ENCODE peak calls at places on chromosomes 6 and 20, in six cellular contexts. P is H1, O is IMR-90, L is neuronal stem cell, U is H9, J is trophoblast cell. E is an unnamed sample.

GRCh38 chr20:51420111-51420510 is 122.4 kb downstream of the NFATC2 start:
- DNase-seq in P (no peak), O (peak), L (no peak), U (no peak), J (no peak), E (no peak)

GRCh38 chr6:42805297-42805861 is 23.5 kb downstream of the BICRAL start:
- DNase-seq in P (no peak), O (no peak), L (no peak), U (no peak), J (no peak), E (no peak)

GRCh38 chr6:98639236-98639635 is 195.1 kb upstream of the POU3F2 start:
- DNase-seq in P (no peak), O (no peak), L (no peak), U (no peak), J (no peak), E (no peak)

GRCh38 chr6:150229775-150230561 is 87.1 kb downstream of the PPP1R14C start:
- DNase-seq in P (no peak), O (peak), L (no peak), U (no peak), J (no peak), E (no peak)

GRCh38 chr6:56551409-56552120 is 91.1 kb downstream of the DST start:
- DNase-seq in P (no peak), O (no peak), L (no peak), U (no peak), J (no peak), E (no peak)

GRCh38 chr6:70459235-70459634 is 45.9 kb downstream of the FAM135A start:
- DNase-seq in P (no peak), O (no peak), L (no peak), U (no peak), J (no peak), E (no peak)

GRCh38 chr6:148203970-148204369 is 138.7 kb upstream of the SASH1 start:
- DNase-seq in P (no peak), O (peak), L (no peak), U (no peak), J (peak), E (peak)

GRCh38 chr6:17478946-17479345 is 85.6 kb downstream of the CAP2 start:
- DNase-seq in P (peak), O (no peak), L (no peak), U (no peak), J (no peak), E (no peak)

GRCh38 chr20:59015411-59015810 is 3.8 kb upstream of the TUBB1 start:
- DNase-seq in P (no peak), O (no peak), L (no peak), U (no peak), J (no peak), E (no peak)

GRCh38 chr6:36695414-36695813 is 2.2 kb upstream of the RAB44 start:
- DNase-seq in P (no peak), O (no peak), L (no peak), U (no peak), J (no peak), E (no peak)

GRCh38 chr6:79257381-79258205 is 23.1 kb upstream of the HMGN3 start:
- DNase-seq in P (no peak), O (peak), L (no peak), U (no peak), J (no peak), E (peak)

GRCh38 chr6:154341876-154342275 is 14.7 kb downstream of the IPCEF1 start:
- DNase-seq in P (no peak), O (peak), L (no peak), U (no peak), J (no peak), E (peak)

GRCh38 chr6:116277124-116277523 is 2.6 kb downstream of the TSPYL1 start:
- DNase-seq in P (no peak), O (no peak), L (no peak), U (no peak), J (no peak), E (no peak)

GRCh38 chr20:16337707-16338106 is 235.5 kb downstream of the KIF16B start:
- DNase-seq in P (no peak), O (no peak), L (no peak), U (no peak), J (no peak), E (no peak)

GRCh38 chr6:53484409-53485280 is 60.3 kb downstream of the GCLC start:
- DNase-seq in P (peak), O (peak), L (peak), U (peak), J (peak), E (peak)

GRCh38 chr6:168198302-168199180 is 119.5 kb upstream of the FRMD1 start:
- DNase-seq in P (no peak), O (no peak), L (no peak), U (no peak), J (no peak), E (no peak)

GRCh38 chr20:62583424-62583920 is 58.8 kb upstream of the SLCO4A1 start:
- DNase-seq in P (no peak), O (no peak), L (no peak), U (no peak), J (no peak), E (no peak)

GRCh38 chr6:111713196-111713705 is 107.6 kb upstream of the TRAF3IP2 start:
- DNase-seq in P (no peak), O (no peak), L (no peak), U (no peak), J (no peak), E (no peak)

GRCh38 chr6:1595271-1596087 is 14.2 kb upstream of the FOXC1 start:
- DNase-seq in P (no peak), O (no peak), L (no peak), U (no peak), J (no peak), E (no peak)
- H3K4ac ChIP-seq in P (no peak), O (no peak), L (no peak), U (no peak), J (no peak), E (no peak)

DNA sequence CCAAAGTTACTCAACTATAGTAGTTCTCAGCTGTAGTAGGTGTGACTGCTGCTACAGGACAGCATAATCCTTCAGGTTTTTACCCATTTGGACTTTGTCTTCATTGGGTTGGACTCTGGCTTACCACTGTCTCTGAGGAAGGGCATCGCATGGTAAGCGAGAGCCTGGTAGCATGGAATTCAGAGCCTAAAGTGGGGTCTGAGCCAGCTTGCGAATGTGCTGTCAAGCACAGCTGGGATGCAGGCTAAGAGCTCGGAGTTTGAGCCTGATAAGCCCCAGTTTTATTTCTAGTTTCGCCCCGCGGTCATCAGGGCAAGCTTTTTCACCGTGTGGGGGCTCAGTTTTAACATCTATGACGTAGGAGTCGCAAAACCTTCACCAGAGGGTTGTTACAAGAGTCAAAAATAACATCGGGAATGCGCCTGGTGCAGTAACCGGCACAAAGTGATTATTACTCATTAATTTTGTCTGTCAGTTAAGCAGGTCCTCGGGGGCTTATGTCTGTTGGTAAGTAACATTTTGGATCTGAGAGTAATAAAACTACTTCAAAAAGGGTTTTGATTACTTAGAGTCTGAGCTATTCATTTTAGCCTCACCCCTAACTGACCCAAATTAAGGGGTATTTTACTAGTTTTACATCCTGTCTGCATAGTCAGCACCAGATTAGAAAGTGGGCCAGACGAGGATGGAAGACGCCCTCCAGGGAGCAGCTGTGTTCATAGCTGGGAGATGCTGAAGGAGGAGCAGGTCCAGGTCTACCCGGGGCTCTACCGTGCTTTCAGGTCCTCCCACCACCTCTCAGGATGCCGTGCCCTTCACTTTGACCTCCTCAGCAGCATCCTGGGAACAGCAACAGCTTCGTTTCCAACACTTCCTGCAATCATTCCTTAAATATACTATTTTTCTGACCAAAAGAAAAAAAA is 29.8 kb downstream of the SLC22A23 start:
- DNase-seq in P (no peak), O (no peak), L (no peak), U (no peak), J (no peak), E (no peak)
- H4K91ac ChIP-seq in P (peak), O (no peak), L (no peak), U (no peak), J (no peak), E (no peak)

DNA sequence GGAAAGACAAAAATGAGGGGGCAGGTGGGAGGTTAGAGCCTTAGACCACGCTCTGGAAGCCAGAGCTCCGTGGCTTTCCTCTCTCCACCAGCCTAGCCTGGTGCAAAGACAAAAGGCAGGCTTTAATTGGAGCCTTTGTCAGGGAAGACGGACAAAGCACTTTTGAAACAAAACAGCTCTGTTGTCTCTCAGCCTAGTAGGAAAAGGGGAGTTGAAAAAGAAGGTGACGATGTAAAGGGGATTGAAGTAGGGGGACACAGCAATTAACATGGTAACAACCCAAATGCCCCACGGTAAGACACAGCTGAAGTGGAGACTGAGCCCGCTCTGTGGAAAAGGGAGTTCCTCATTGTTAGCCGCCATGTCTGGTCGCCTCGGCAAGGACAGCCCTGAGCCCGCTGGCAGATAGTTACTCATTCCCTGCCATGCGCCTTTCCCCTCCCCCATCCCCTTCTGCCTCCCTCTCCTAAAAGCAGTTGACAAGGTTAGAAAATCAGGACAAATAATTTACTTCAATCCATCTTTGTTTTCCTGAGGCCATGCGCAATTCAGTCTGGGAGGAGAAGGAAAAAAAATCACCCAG is 93.0 kb downstream of the TCP11 start:
- DNase-seq in P (no peak), O (no peak), L (peak), U (peak), J (no peak), E (no peak)
- H2AK5ac ChIP-seq in P (peak), O (peak), L (no peak), U (no peak), J (peak), E (peak)

GRCh38 chr6:137216875-137217553 is 2.2 kb downstream of the IFNGR1 start:
- DNase-seq in P (no peak), O (no peak), L (no peak), U (no peak), J (no peak), E (no peak)
- H3K4ac ChIP-seq in P (no peak), O (no peak), L (no peak), U (no peak), J (peak), E (no peak)

E was measured in mesenchymal stem cell.